ENCODE peak calls at places on chromosomes 1 and 21, in eight cellular contexts. R is CD4-positive, alpha-beta T cell; M is CD8-positive, alpha-beta T cell; D is DND-41; A is ovary; Z is GM12878; H is OCI-LY7; B is fibroblast of lung. K is an unnamed sample.

GRCh38 chr1:85601930-85602329 is 21.4 kb downstream of the CCN1 start:
- DNase-seq in Z (no peak), A (no peak), H (no peak), M (no peak), R (no peak), D (no peak), B (no peak), K (no peak)

GRCh38 chr1:109926662-109927300 is 16.1 kb downstream of the CSF1 start:
- DNase-seq in B (peak), A (no peak), H (no peak), R (no peak), M (no peak), D (no peak), Z (no peak), K (no peak)

GRCh38 chr1:42264791-42265190 is 70.2 kb downstream of the FOXJ3 start:
- DNase-seq in M (no peak), H (no peak), A (no peak), R (no peak), Z (no peak), D (no peak), B (no peak), K (no peak)

GRCh38 chr1:22334860-22335550 is 116.6 kb upstream of the ZBTB40 start:
- DNase-seq in H (peak), B (no peak), A (no peak), D (no peak), R (no peak), Z (no peak), M (no peak), K (no peak)

GRCh38 chr1:47759581-47760247 is 237.5 kb downstream of the TRABD2B start:
- DNase-seq in H (no peak), D (no peak), A (no peak), B (no peak), Z (no peak), R (no peak), M (no peak), K (no peak)

GRCh38 chr21:34834307-34834706 is 165.5 kb downstream of the CLIC6 start:
- DNase-seq in A (no peak), D (no peak), M (no peak), R (no peak), Z (no peak), H (no peak), B (no peak), K (no peak)

GRCh38 chr1:190176776-190177175 is 300.9 kb downstream of the BRINP3 start:
- DNase-seq in H (no peak), R (no peak), B (peak), D (no peak), A (no peak), M (no peak), Z (no peak), K (no peak)

GRCh38 chr1:158248122-158248521 is 6.1 kb upstream of the CD1A start:
- DNase-seq in M (no peak), B (no peak), Z (peak), R (peak), A (no peak), H (peak), D (peak), K (peak)

GRCh38 chr21:43340491-43341348 is 86.2 kb downstream of the SIK1 start:
- DNase-seq in B (peak), M (no peak), R (no peak), A (peak), Z (no peak), H (no peak), D (no peak), K (no peak)

GRCh38 chr1:234881893-234882771 is 246.5 kb downstream of the TOMM20 start:
- DNase-seq in R (no peak), B (no peak), A (no peak), H (peak), D (no peak), Z (peak), M (no peak), K (no peak)

GRCh38 chr1:28737245-28738137 is 751 bp downstream of the YTHDF2 start:
- DNase-seq in R (peak), A (peak), M (peak), B (peak), H (peak), D (peak), Z (no peak), K (peak)

GRCh38 chr1:165844114-165844798 is 16.8 kb downstream of the UCK2 start:
- DNase-seq in A (no peak), Z (no peak), D (no peak), H (no peak), R (no peak), M (no peak), B (no peak), K (no peak)

GRCh38 chr1:112265946-112266345 is 130.1 kb upstream of the CTTNBP2NL start:
- DNase-seq in D (no peak), B (no peak), R (no peak), M (no peak), Z (no peak), H (no peak), A (no peak), K (no peak)

GRCh38 chr1:59692591-59692990 is 122.2 kb upstream of the HOOK1 start:
- DNase-seq in B (peak), M (no peak), A (no peak), H (no peak), Z (no peak), D (no peak), R (no peak), K (no peak)

GRCh38 chr1:240555524-240555923 is 56.4 kb downstream of the GREM2 start:
- DNase-seq in Z (no peak), B (no peak), A (no peak), R (no peak), M (no peak), D (no peak), H (no peak), K (no peak)

GRCh38 chr21:46455575-46456385 is 2.9 kb upstream of the DIP2A start:
- DNase-seq in Z (no peak), H (no peak), R (no peak), M (no peak), B (peak), D (no peak), A (no peak), K (no peak)

GRCh38 chr1:24119859-24120756 is 8.2 kb upstream of the MYOM3 start:
- DNase-seq in D (no peak), R (no peak), A (no peak), M (no peak), H (no peak), Z (no peak), B (no peak), K (peak)

GRCh38 chr1:230375795-230376194 is 50.3 kb downstream of the PGBD5 start:
- DNase-seq in B (no peak), A (no peak), H (no peak), M (no peak), D (no peak), R (no peak), Z (no peak), K (peak)

GRCh38 chr1:40036574-40036973 is 4.0 kb upstream of the CAP1 start:
- DNase-seq in Z (no peak), R (no peak), H (no peak), D (no peak), A (peak), M (no peak), B (peak), K (peak)
- H3K27ac ChIP-seq in Z (no peak), R (no peak), H (no peak), D (no peak), A (no peak), M (no peak), B (no peak), K (peak)

GRCh38 chr1:8138673-8139072 is 112.6 kb upstream of the ERRFI1 start:
- DNase-seq in D (no peak), H (no peak), R (no peak), B (no peak), Z (no peak), M (no peak), A (no peak), K (no peak)
- H3K27ac ChIP-seq in D (no peak), H (no peak), R (no peak), B (no peak), Z (no peak), M (no peak), A (no peak), K (no peak)

GRCh38 chr21:41763398-41763931 is 3.4 kb downstream of the RIPK4 start:
- DNase-seq in A (no peak), R (no peak), Z (no peak), H (no peak), B (no peak), M (no peak), D (no peak), K (peak)
- H3K27ac ChIP-seq in A (no peak), R (no peak), Z (no peak), H (no peak), B (no peak), M (no peak), D (peak), K (peak)

GRCh38 chr1:160125761-160126160 is 10.2 kb downstream of the ATP1A2 start:
- DNase-seq in H (no peak), M (no peak), D (no peak), B (peak), R (no peak), A (no peak), Z (no peak), K (no peak)

GRCh38 chr1:160121388-160121787 is 5.8 kb downstream of the ATP1A2 start:
- DNase-seq in B (no peak), D (no peak), R (no peak), Z (no peak), H (no peak), A (no peak), M (no peak), K (no peak)

GRCh38 chr1:160122978-160123495 is 7.5 kb downstream of the ATP1A2 start:
- DNase-seq in H (no peak), R (no peak), M (no peak), D (no peak), A (no peak), Z (no peak), B (no peak), K (no peak)

GRCh38 chr1:160124709-160125478 is 9.3 kb downstream of the ATP1A2 start:
- DNase-seq in M (no peak), R (no peak), Z (no peak), A (no peak), H (no peak), D (no peak), B (peak), K (no peak)

DNA sequence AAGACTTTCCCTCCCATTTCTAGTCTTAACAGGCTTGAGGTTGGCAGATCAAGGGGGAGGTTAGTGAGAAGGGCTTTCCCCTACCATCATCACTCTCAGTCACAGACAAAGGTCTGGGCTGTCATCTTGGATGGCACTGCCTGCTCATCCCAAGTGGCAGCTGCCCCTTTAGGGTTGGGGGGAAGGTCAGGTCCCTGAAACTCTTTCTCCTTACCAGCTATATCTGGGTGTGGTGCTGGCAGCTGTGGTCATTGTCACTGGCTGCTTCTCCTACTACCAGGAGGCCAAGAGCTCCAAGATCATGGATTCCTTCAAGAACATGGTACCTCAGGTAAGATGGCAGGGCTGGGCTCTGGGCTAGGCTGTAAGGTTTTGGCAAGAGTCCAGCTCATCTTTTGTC is 8.2 kb downstream of the ATP1A2 start:
- DNase-seq in B (no peak), A (no peak), R (no peak), H (no peak), Z (no peak), M (no peak), D (no peak), K (no peak)
- H3K27ac ChIP-seq in B (no peak), A (no peak), R (no peak), H (no peak), Z (no peak), M (no peak), D (no peak), K (no peak)

GRCh38 chr21:38460171-38460742 is 38.0 kb downstream of the ERG start:
- DNase-seq in H (no peak), D (no peak), B (peak), A (no peak), R (no peak), Z (no peak), M (no peak), K (no peak)

GRCh38 chr21:38459490-38459889 is 38.8 kb downstream of the ERG start:
- DNase-seq in D (no peak), B (no peak), A (no peak), Z (no peak), H (no peak), M (no peak), R (no peak), K (no peak)

GRCh38 chr21:38454161-38454560 is 44.1 kb downstream of the ERG start:
- DNase-seq in B (no peak), A (no peak), M (no peak), Z (no peak), R (no peak), D (no peak), H (no peak), K (no peak)

GRCh38 chr21:38455403-38455802 is 42.9 kb downstream of the ERG start:
- DNase-seq in A (no peak), H (no peak), D (no peak), R (no peak), M (no peak), B (no peak), Z (no peak), K (no peak)
- H3K27ac ChIP-seq in A (no peak), H (no peak), D (no peak), R (no peak), M (no peak), B (no peak), Z (no peak), K (no peak)

DNA sequence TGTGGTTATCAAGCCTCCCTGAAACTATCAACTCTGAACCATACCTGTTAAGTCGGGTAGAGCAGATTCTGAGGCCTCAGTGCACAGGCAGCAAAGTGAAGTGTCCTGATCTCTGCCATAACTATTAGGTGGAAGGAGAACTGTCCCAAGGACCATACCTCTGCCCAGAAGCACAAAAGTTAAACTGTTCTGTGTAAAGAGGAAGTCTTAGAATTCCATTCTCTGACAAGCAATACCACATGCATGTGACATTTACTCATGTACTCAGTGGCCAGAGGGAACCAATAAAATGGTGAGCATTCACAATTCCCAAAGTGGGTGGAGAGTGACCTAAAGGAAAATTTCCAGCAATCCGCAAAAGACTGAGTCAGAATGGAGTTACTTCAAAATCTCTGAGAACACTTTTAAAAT is 61.0 kb downstream of the TOR3A start:
- DNase-seq in D (no peak), H (no peak), B (peak), A (no peak), R (no peak), Z (no peak), M (no peak), K (no peak)
- H3K27ac ChIP-seq in D (no peak), H (no peak), B (peak), A (no peak), R (no peak), Z (no peak), M (no peak), K (peak)

DNA sequence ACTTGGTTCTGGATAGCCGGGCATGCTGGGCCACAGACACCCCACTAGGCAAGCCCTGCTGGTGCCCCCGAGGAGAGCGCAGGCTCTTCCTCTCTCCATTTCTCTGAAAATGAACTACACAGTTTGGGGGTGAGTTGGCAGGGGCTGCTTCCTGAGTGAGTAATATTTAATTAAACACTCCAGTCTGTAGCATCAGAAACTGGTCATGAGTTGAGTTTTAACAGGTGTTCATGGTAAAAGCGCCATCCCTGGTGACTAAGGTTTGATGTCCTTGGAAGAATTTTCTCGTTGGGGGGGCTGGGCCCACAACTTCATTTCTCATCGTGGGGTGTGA is 1.7 kb downstream of the SPSB1 start:
- DNase-seq in M (no peak), Z (no peak), H (peak), A (no peak), D (peak), R (no peak), B (peak), K (peak)
- H3K27ac ChIP-seq in M (no peak), Z (no peak), H (no peak), A (no peak), D (peak), R (no peak), B (peak), K (no peak)

DNA sequence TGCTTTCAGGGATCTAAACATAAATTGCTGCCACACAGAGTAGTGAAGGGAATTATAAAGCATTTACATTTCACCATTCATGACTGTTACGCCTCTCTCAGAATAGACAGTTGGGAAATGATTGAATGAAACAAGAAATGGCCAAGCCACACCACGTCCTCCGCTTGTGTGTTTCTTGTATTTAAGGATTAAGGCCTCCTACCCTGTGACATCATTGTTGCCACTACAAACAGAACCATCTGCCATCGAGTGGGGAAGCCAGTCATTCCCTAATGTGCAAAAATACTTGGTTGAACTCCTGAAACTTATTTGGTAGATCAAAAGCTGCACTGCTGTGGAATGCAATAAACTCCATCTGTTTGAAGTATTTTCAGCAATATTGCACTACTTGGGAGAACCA is 99.1 kb upstream of the C1orf105 start:
- DNase-seq in H (no peak), M (no peak), D (no peak), A (no peak), Z (no peak), R (no peak), B (peak), K (no peak)
- H3K27ac ChIP-seq in H (no peak), M (no peak), D (no peak), A (peak), Z (no peak), R (no peak), B (peak), K (no peak)